ENCODE peak calls at places on chromosomes 5 and 9, in seven cellular contexts. P is CD4-positive, CD25-positive, alpha-beta regulatory T cell; Q is aorta; J is lower lobe of right lung; I is mucosa of descending colon; W is Peyer's patch; A is hepatocyte. L is an unnamed sample. For H3K4me1, the result is how much of the 10 kb centered on the place peaks cover.

GRCh38 chr9:72276429-72276828 is 88.6 kb downstream of the ZFAND5 start:
- DNase-seq in P (no peak), Q (no peak), J (no peak), I (no peak), W (no peak), A (no peak), L (no peak)

GRCh38 chr5:98458004-98458403 is 315.5 kb upstream of the RGMB start:
- DNase-seq in P (no peak), Q (no peak), J (no peak), I (no peak), W (no peak), A (no peak), L (no peak)

GRCh38 chr5:60161340-60161934 is 267.9 kb upstream of the PDE4D start:
- DNase-seq in P (no peak), Q (no peak), J (no peak), I (no peak), W (no peak), A (peak), L (no peak)

GRCh38 chr5:106874531-106874930 is 796.2 kb downstream of the EFNA5 start:
- DNase-seq in P (no peak), Q (no peak), J (no peak), I (peak), W (no peak), A (no peak), L (no peak)

GRCh38 chr9:38250279-38251035 is 142.0 kb upstream of the ALDH1B1 start:
- DNase-seq in P (no peak), Q (no peak), J (no peak), I (no peak), W (no peak), A (no peak), L (no peak)

GRCh38 chr5:154779105-154779504 is 23.9 kb downstream of the LARP1 start:
- DNase-seq in P (no peak), Q (no peak), J (no peak), I (no peak), W (no peak), A (peak), L (no peak)

GRCh38 chr9:129095170-129095667 is 14.3 kb downstream of the DOLPP1 start:
- DNase-seq in P (no peak), Q (no peak), J (no peak), I (no peak), W (no peak), A (no peak), L (no peak)

GRCh38 chr5:111454198-111454606 is 58.1 kb downstream of the STARD4 start:
- DNase-seq in P (no peak), Q (no peak), J (no peak), I (no peak), W (no peak), A (peak), L (no peak)

GRCh38 chr5:168472329-168472728 is 13.9 kb upstream of the RARS1 start:
- DNase-seq in P (no peak), Q (no peak), J (no peak), I (no peak), W (no peak), A (peak), L (no peak)

GRCh38 chr9:85118990-85119755 is 449.6 kb downstream of the NTRK2 start:
- DNase-seq in P (no peak), Q (no peak), J (no peak), I (no peak), W (no peak), A (no peak), L (no peak)

GRCh38 chr5:98605010-98605425 is 168.4 kb upstream of the RGMB start:
- DNase-seq in P (no peak), Q (no peak), J (no peak), I (no peak), W (no peak), A (no peak), L (no peak)

GRCh38 chr9:79371948-79372555 is 199.7 kb upstream of the TLE4 start:
- DNase-seq in P (no peak), Q (no peak), J (no peak), I (no peak), W (no peak), A (no peak), L (no peak)

GRCh38 chr5:60295423-60295822 is 401.9 kb upstream of the PDE4D start:
- DNase-seq in P (no peak), Q (peak), J (no peak), I (peak), W (no peak), A (peak), L (no peak)

GRCh38 chr9:119368681-119369581 is at the start of gene BRINP1:
- DNase-seq in P (no peak), Q (peak), J (no peak), I (no peak), W (peak), A (peak), L (no peak)

GRCh38 chr5:171416160-171417049 is 3.0 kb upstream of the FGF18 start:
- DNase-seq in P (no peak), Q (no peak), J (no peak), I (no peak), W (no peak), A (no peak), L (no peak)

GRCh38 chr9:90894956-90895687 is 93.5 kb downstream of the SYK start:
- DNase-seq in P (no peak), Q (no peak), J (no peak), I (no peak), W (no peak), A (no peak), L (no peak)

GRCh38 chr5:10106806-10107205 is 142.9 kb downstream of the ATPSCKMT start:
- DNase-seq in P (no peak), Q (no peak), J (no peak), I (no peak), W (no peak), A (no peak), L (no peak)

GRCh38 chr9:89865357-89865756 is 260.5 kb downstream of the GADD45G start:
- DNase-seq in P (no peak), Q (peak), J (peak), I (no peak), W (peak), A (no peak), L (no peak)

GRCh38 chr5:149114403-149115312 is 26.6 kb upstream of the ABLIM3 start:
- DNase-seq in P (peak), Q (no peak), J (no peak), I (peak), W (no peak), A (peak), L (peak)

GRCh38 chr5:169786219-169786618 is 149.1 kb downstream of the DOCK2 start:
- DNase-seq in P (no peak), Q (no peak), J (no peak), I (no peak), W (no peak), A (no peak), L (no peak)

GRCh38 chr9:7216004-7216821 is 458.4 kb downstream of the KDM4C start:
- DNase-seq in P (no peak), Q (no peak), J (no peak), I (no peak), W (no peak), A (no peak), L (no peak)

GRCh38 chr5:128197911-128198522 is 114.5 kb downstream of the SLC12A2 start:
- DNase-seq in P (peak), Q (no peak), J (no peak), I (no peak), W (no peak), A (peak), L (peak)

GRCh38 chr5:88729476-88730182 is 153.4 kb downstream of the MEF2C start:
- DNase-seq in P (peak), Q (no peak), J (no peak), I (no peak), W (no peak), A (peak), L (peak)

GRCh38 chr5:64462391-64462790 is 43.4 kb upstream of the RGS7BP start:
- DNase-seq in P (no peak), Q (no peak), J (no peak), I (no peak), W (no peak), A (no peak), L (no peak)

GRCh38 chr5:132302413-132302812 is 8.2 kb downstream of the SLC22A4 start:
- DNase-seq in P (no peak), Q (no peak), J (no peak), I (no peak), W (no peak), A (no peak), L (no peak)

GRCh38 chr9:119365291-119366027 is 3.8 kb downstream of the BRINP1 start:
- DNase-seq in P (no peak), Q (no peak), J (no peak), I (no peak), W (no peak), A (peak), L (no peak)

GRCh38 chr5:178416919-178417318 is 173.3 kb downstream of the COL23A1 start:
- DNase-seq in P (no peak), Q (peak), J (no peak), I (no peak), W (no peak), A (no peak), L (no peak)

GRCh38 chr5:170297589-170298462 is at the start of gene LCP2:
- DNase-seq in P (peak), Q (no peak), J (no peak), I (no peak), W (no peak), A (no peak), L (peak)

DNA sequence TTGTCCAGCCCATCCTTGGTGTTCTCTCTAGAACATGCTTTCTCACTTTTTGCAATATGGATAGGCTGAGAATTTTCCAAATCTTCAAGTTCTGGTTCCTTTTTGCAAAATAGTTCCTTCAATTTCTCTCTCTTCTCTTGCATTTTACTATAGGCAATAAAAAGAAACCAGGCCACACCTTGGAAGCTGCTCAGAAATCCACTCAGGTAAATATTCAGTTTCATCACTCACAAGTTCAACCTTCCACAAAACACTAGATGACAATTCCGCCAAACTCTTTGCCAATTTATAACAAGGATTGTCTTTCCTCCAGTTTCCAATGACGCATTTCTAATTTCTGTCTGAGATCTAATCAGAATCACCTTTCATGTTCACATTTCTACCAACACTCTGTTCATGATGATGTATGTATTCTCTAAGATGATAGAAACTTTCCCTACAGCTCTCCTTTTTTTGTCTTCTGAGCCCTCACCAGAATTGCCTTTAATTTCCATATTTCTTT is 204.2 kb upstream of the PIK3R1 start:
- DNase-seq in P (no peak), Q (no peak), J (no peak), I (no peak), W (no peak), A (no peak), L (no peak)
- H3K4me1 ChIP-seq in P (under half), Q (under half), J (under half), I (under half), W (under half), A (under half), L (under half)

GRCh38 chr5:172778223-172778814 is 7.3 kb upstream of the DUSP1 start:
- DNase-seq in P (no peak), Q (no peak), J (no peak), I (peak), W (no peak), A (peak), L (no peak)
- H3K4me1 ChIP-seq in P (under half), Q (under half), J (half or more), I (half or more), W (under half), A (half or more), L (under half)

DNA sequence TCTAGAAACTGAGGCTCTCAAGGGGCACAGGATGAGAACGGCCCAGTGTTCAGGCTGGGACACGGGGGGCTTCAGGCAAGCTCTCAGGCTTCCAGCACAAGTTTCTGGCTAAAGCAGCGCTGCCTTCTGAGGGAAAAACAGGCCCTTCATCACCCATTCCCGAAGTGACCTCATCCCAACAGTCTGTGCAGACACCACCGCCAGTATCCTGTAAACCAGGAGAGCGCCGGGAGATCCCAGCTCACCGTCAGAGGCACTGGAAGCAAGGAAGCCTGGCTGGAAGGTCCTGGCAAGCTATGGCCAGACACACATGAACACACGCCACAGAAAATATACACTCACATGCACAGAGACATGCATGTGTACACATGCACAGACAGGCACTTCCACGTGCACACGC is 8.8 kb downstream of the SLC12A7 start:
- DNase-seq in P (no peak), Q (no peak), J (no peak), I (no peak), W (no peak), A (peak), L (no peak)
- H3K4me1 ChIP-seq in P (half or more), Q (under half), J (half or more), I (half or more), W (under half), A (half or more), L (half or more)

DNA sequence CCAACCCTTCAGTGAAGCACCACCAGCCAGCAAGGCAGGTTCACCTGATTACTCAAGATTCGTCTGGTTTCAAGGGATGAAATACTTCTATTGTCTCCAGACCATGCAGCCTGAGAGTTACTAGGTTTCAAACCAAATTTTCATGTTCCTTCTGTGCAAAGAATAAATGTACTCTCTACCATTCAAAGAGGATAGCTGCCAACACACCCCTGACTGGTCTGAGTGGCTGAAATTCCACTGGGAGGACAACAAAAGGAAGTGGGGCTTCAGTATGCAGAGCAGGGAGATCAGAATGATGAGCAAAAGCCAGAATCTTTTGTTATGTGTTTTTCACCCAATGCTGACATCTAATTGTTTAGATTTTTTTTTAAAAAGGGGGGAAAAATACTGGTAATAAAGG is 356.3 kb downstream of the BNC2 start:
- DNase-seq in P (no peak), Q (no peak), J (no peak), I (no peak), W (no peak), A (no peak), L (no peak)
- H3K4me1 ChIP-seq in P (under half), Q (under half), J (under half), I (under half), W (under half), A (under half), L (under half)

DNA sequence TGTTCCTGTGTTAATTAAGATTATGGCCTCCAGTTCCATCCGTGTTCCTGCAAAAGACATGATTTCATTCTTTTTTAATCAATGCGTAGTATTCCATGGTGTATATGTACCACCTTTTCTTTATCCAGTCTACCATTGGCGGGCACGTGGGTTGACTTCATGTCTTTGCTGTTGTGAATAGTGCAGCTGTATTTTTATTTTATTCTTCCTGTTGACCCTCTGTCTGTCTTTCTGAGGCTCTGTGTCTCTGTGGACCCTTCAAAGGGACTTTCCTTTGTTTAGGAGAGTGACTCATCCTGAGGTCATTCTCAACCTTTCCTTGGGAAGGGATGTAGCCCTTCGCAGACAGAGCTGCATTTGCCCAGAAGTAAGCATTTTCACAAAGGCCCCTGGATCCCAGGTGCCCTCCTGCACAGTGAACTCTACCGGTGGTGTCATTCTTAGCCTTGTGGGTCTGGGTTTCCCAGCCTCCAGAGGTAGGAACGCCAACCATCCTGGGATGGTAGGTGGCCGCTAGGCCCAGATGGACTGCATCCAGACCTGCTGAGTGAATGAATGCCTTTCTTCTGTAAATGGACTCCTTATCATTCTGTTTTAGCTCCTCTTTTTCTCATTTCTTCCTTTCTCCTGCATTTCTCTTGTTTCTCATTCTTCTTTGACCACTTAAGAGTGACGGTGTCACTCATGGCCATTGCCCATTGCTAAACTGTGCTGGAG is 22.4 kb downstream of the TRIO start:
- DNase-seq in P (no peak), Q (no peak), J (no peak), I (no peak), W (no peak), A (no peak), L (no peak)
- H3K4me1 ChIP-seq in P (under half), Q (under half), J (under half), I (under half), W (under half), A (under half), L (under half)

DNA sequence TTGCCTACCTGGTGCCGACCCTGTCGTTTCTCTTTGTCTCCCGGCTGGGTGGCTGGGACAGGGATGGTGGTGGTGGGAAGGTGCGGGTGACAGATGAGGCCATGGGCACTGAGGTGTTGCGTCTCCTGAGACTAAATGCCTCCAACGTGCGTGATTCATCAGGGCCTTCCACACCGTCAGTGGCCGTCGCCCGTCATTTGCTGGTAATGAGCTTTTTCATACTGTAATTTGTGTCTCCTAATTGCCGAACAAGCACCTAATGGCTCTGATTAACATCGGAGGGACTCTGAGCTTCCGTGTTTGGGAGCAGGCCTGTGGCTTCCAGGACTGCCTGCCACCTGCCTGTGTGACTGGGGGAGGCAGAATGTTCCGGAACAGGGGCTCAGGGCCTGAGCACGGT is 35.2 kb downstream of the RXRA start:
- DNase-seq in P (no peak), Q (no peak), J (no peak), I (no peak), W (no peak), A (no peak), L (no peak)
- H3K4me1 ChIP-seq in P (under half), Q (under half), J (half or more), I (half or more), W (under half), A (half or more), L (under half)

DNA sequence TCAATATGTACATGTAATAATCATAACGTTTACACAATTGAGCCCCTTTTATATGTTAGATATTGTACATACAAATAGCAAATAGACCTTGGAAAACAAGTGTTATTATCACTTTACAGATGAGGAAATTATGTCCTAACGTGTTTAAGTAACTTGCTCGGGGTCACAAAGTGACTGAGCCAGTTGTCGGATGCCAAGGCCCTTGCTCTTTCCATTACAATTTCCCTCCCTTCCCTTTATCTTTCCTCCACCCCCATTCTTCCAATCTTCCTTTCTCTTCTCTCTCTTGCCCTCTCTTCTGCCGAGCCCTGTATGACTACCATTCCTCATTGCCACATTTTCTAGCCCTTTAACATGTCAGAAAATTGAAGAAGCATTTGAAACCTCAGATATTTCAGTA is 34.4 kb upstream of the RAD23B start:
- DNase-seq in P (no peak), Q (no peak), J (no peak), I (no peak), W (no peak), A (no peak), L (no peak)
- H3K4me1 ChIP-seq in P (under half), Q (under half), J (under half), I (under half), W (under half), A (under half), L (under half)

DNA sequence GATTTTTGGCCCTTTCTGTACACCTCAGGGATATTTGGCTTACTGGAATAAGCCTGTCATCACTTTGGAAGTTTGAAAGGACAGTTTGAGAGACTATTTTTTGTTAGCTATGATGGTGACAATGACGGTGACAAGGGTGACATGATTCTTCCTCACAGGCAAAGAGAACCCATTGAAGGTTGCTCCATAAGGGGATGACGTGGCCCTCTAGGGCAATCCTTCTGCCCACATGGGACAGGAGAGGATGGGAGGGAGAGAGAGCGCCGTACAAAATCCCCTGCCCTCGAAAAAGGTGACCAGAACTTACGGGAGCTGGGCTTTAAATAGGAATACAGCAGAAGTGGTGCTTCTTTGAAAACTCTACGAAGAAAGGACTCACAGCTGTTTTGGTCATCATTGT is 22.6 kb downstream of the HRH2 start:
- DNase-seq in P (no peak), Q (no peak), J (no peak), I (no peak), W (no peak), A (no peak), L (no peak)
- H3K4me1 ChIP-seq in P (under half), Q (under half), J (under half), I (under half), W (under half), A (under half), L (under half)

GRCh38 chr9:95032580-95033298 is 284.8 kb downstream of the FANCC start:
- DNase-seq in P (no peak), Q (no peak), J (no peak), I (no peak), W (no peak), A (no peak), L (no peak)
- H3K4me1 ChIP-seq in P (under half), Q (under half), J (half or more), I (under half), W (under half), A (half or more), L (under half)

L was measured in CD4-positive, alpha-beta memory T cell.